ENCODE peak calls at places on chromosomes 7 and 10, in seven cellular contexts. D is HCT116; C is A549; Y is OCI-LY7; K is cardiac muscle cell; Z is right lobe of liver; N is CD8-positive, alpha-beta memory T cell. F is an unnamed sample. For H3K4me1, the result is how much of the 10 kb centered on the place peaks cover.

GRCh38 chr10:28800144-28800543 is 122.8 kb downstream of the BAMBI start:
- DNase-seq in D (no peak), C (no peak), Y (no peak), K (no peak), Z (no peak), N (no peak), F (no peak)

GRCh38 chr7:45980973-45981372 is 59.9 kb upstream of the IGFBP3 start:
- DNase-seq in D (no peak), C (no peak), Y (no peak), K (no peak), Z (no peak), N (no peak), F (no peak)

GRCh38 chr7:90574136-90574819 is 21.8 kb upstream of the CDK14 start:
- DNase-seq in D (no peak), C (no peak), Y (no peak), K (peak), Z (peak), N (no peak), F (no peak)

GRCh38 chr7:56009695-56010094 is 41.5 kb downstream of the PSPH start:
- DNase-seq in D (no peak), C (no peak), Y (no peak), K (no peak), Z (peak), N (no peak), F (no peak)

GRCh38 chr10:78134919-78135318 is 101.3 kb downstream of the RPS24 start:
- DNase-seq in D (no peak), C (peak), Y (no peak), K (no peak), Z (no peak), N (no peak), F (no peak)

GRCh38 chr10:73206385-73206784 is 38.5 kb downstream of the FAM149B1 start:
- DNase-seq in D (no peak), C (no peak), Y (no peak), K (no peak), Z (no peak), N (no peak), F (no peak)

GRCh38 chr10:131812736-131813604 is 87.8 kb upstream of the PPP2R2D start:
- DNase-seq in D (no peak), C (no peak), Y (no peak), K (no peak), Z (no peak), N (no peak), F (peak)

GRCh38 chr7:29035044-29035740 is 77.1 kb upstream of the TRIL start:
- DNase-seq in D (peak), C (peak), Y (no peak), K (no peak), Z (no peak), N (no peak), F (no peak)

GRCh38 chr7:30884881-30885280 is 26.8 kb upstream of the AQP1 start:
- DNase-seq in D (no peak), C (no peak), Y (peak), K (no peak), Z (no peak), N (no peak), F (no peak)

GRCh38 chr10:123995461-123996131 is 97.8 kb downstream of the CHST15 start:
- DNase-seq in D (peak), C (peak), Y (peak), K (peak), Z (peak), N (no peak), F (peak)

GRCh38 chr7:106538638-106539037 is 122.3 kb downstream of the CCDC71L start:
- DNase-seq in D (no peak), C (no peak), Y (no peak), K (no peak), Z (no peak), N (no peak), F (no peak)

GRCh38 chr10:6203331-6204062 is 765 bp downstream of the PFKFB3 start:
- DNase-seq in D (no peak), C (peak), Y (peak), K (peak), Z (peak), N (peak), F (peak)

GRCh38 chr7:815284-816216 is 16.7 kb upstream of the SUN1 start:
- DNase-seq in D (no peak), C (peak), Y (peak), K (peak), Z (no peak), N (no peak), F (no peak)

GRCh38 chr7:115299379-115300038 is 377.6 kb downstream of the MDFIC start:
- DNase-seq in D (no peak), C (no peak), Y (no peak), K (no peak), Z (no peak), N (no peak), F (no peak)

GRCh38 chr7:138697535-138698182 is 3.5 kb downstream of the SVOPL start:
- DNase-seq in D (no peak), C (no peak), Y (no peak), K (no peak), Z (no peak), N (no peak), F (no peak)

GRCh38 chr10:22320591-22321155 is at the start of gene BMI1:
- DNase-seq in D (no peak), C (peak), Y (peak), K (peak), Z (peak), N (peak), F (peak)

GRCh38 chr10:36608866-36609265 is 516.5 kb upstream of the ANKRD30A start:
- DNase-seq in D (no peak), C (no peak), Y (no peak), K (no peak), Z (no peak), N (no peak), F (no peak)

GRCh38 chr10:34528320-34528719 is 286.8 kb downstream of the PARD3 start:
- DNase-seq in D (peak), C (peak), Y (no peak), K (no peak), Z (no peak), N (no peak), F (no peak)
- H3K27ac ChIP-seq in D (peak), C (peak), Y (no peak), K (no peak), Z (no peak), N (no peak), F (no peak)

GRCh38 chr7:157018328-157018996 is 8.0 kb upstream of the MNX1 start:
- DNase-seq in D (no peak), C (no peak), Y (no peak), K (no peak), Z (no peak), N (no peak), F (no peak)
- H3K4me1 ChIP-seq in D (under half), C (under half), Y (under half), K (under half), Z (under half), N (under half), F (under half)

DNA sequence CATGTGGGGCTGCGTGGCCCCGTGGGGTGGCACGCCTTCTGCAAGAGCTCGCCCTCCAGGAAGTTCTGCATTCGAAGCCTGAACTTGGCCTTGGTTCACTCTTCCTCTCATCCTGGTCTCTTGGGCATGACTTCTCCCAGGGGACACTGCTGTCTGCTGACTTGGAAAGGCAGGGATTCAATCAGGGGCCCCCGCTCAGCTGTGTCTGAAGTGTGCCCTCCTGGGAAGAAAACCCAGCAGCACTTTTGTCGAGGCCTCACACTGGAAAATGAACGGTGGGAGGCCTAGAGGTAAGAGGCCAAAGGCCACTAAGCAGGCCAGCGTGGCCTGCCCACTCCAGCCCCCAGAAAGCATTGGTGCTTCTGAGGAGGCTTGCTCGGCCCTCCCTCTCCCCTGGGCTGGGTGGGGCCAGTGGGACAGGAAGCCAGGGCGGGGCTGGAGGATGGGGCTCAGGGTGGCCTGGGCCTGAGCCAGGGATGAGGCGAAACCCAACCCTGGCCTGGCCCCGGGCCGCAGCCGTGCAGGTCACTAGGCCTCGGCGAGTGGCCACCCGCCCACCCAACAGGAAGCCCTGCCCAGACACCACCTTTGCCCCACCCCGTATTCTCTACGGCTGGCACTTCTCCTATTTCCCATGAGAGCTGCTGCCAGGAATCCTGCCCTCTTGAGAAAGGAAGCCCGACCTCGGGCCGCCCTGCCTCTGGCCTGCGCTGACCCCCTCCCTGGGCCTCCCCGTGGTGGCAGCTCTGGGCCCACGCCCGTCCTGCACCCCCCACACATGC is 81.1 kb downstream of the ZMIZ1 start:
- DNase-seq in D (peak), C (peak), Y (peak), K (no peak), Z (peak), N (peak), F (peak)
- H3K27ac ChIP-seq in D (peak), C (peak), Y (no peak), K (peak), Z (peak), N (peak), F (no peak)

GRCh38 chr10:50554381-50554994 is 69.3 kb downstream of the SGMS1 start:
- DNase-seq in D (no peak), C (no peak), Y (no peak), K (peak), Z (no peak), N (no peak), F (no peak)
- H3K4me1 ChIP-seq in D (under half), C (under half), Y (under half), K (under half), Z (under half), N (under half), F (under half)

GRCh38 chr10:65907199-65907712 is 1018.6 kb upstream of the LRRTM3 start:
- DNase-seq in D (no peak), C (no peak), Y (no peak), K (no peak), Z (no peak), N (peak), F (no peak)

GRCh38 chr10:65911431-65911830 is 1014.4 kb upstream of the LRRTM3 start:
- DNase-seq in D (no peak), C (no peak), Y (no peak), K (no peak), Z (no peak), N (no peak), F (no peak)

DNA sequence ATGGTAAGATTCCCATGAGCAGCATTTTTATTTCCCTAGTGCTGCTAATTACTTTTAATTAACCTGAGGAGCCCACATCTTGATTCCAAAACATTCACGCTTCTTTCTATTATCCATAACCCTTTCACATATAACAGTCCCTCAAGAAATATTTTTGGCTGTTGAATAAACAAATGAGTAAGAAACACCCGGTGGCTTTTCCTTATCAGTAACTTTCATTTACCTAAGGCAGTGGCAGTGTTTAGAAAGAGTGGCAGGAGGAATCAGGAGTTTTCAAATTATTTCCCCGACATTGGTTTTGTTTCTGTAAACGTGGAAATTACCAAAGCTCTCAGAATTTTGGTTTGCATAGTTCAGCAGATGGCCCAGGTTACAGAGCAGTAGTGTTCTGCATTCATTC is 1015.6 kb upstream of the LRRTM3 start:
- DNase-seq in D (no peak), C (no peak), Y (no peak), K (no peak), Z (no peak), N (no peak), F (no peak)
- H3K27ac ChIP-seq in D (no peak), C (no peak), Y (no peak), K (no peak), Z (no peak), N (no peak), F (no peak)

DNA sequence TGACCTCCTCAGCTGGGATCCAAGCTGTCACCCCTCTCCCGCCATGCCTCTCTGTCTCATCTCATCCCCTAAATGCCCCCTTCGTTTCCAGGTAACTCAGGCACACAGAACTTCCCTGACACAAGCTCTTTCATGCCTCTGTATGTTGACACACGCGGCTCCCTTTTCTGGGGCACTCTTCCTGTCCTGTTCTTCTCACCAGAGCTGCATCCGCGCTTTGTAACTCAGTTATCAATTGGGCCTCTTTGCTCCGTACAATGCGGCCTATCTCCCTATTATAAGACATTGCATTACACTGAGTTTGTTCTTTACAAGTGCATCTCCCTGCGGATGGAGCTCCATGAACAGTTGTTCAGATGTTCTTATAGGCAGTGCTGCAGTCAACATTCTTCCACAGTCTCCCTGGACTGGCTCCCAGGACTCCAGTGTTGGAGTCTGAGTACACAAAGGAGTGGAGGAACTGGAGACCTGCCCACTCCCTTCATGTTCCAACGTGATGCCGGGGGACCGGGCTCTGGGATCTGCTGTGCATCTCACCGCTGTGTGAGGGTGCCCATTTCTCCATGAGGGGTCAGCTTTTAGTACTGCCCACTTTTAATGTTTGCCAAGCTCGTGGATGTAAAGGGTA is 56.9 kb upstream of the TNS3 start:
- DNase-seq in D (no peak), C (no peak), Y (no peak), K (no peak), Z (no peak), N (no peak), F (peak)
- H3K4me1 ChIP-seq in D (under half), C (half or more), Y (under half), K (under half), Z (under half), N (under half), F (under half)

GRCh38 chr7:110264288-110264687 is 826.6 kb upstream of the LRRN3 start:
- DNase-seq in D (no peak), C (no peak), Y (no peak), K (no peak), Z (no peak), N (no peak), F (no peak)
- H3K27ac ChIP-seq in D (no peak), C (no peak), Y (no peak), K (no peak), Z (no peak), N (no peak), F (no peak)

GRCh38 chr10:95477175-95477520 is 84.0 kb downstream of the SORBS1 start:
- DNase-seq in D (no peak), C (no peak), Y (no peak), K (no peak), Z (no peak), N (no peak), F (no peak)
- H3K4me1 ChIP-seq in D (under half), C (under half), Y (under half), K (half or more), Z (half or more), N (under half), F (under half)

GRCh38 chr7:101953248-101953819 is 135.9 kb downstream of the CUX1 start:
- DNase-seq in D (peak), C (no peak), Y (no peak), K (peak), Z (no peak), N (no peak), F (peak)

GRCh38 chr7:101956130-101956529 is 138.7 kb downstream of the CUX1 start:
- DNase-seq in D (no peak), C (no peak), Y (no peak), K (no peak), Z (no peak), N (no peak), F (no peak)

GRCh38 chr7:101952355-101953247 is 135.2 kb downstream of the CUX1 start:
- DNase-seq in D (peak), C (peak), Y (no peak), K (no peak), Z (peak), N (no peak), F (peak)

GRCh38 chr7:101951757-101952156 is 134.3 kb downstream of the CUX1 start:
- DNase-seq in D (no peak), C (no peak), Y (no peak), K (no peak), Z (no peak), N (no peak), F (peak)

GRCh38 chr7:101954494-101954893 is 137.1 kb downstream of the CUX1 start:
- DNase-seq in D (no peak), C (no peak), Y (peak), K (no peak), Z (no peak), N (no peak), F (peak)
- H3K27ac ChIP-seq in D (peak), C (no peak), Y (peak), K (peak), Z (no peak), N (no peak), F (no peak)

F was measured in aorta.